ENCODE peak calls at places on chromosomes 1 and 21, in ten cellular contexts. Y is NCI-H1092 treated with DMSO at 0.1 percent for 48 hours, G is neural progenitor cell, Z is endodermal cell, U is esophagus muscularis mucosa, R is astrocyte of the spinal cord, H is heart right ventricle, W is foreskin melanocyte, I is RWPE1, T is Daoy. N is an unnamed sample.

GRCh38 chr1:54547601-54548388 is at the start of gene ACOT11:
- DNase-seq in Y (peak; percentile 85), W (no peak), R (peak; percentile 57), H (peak; percentile 85), U (no peak), G (peak; percentile 44), T (peak; percentile 62), Z (no peak), I (no peak), N (peak; percentile 65)

GRCh38 chr1:192604979-192605620 is 29.5 kb downstream of the RGS1 start:
- DNase-seq in T (no peak), Y (no peak), U (no peak), G (no peak), Z (no peak), R (no peak), W (peak; percentile 96), I (no peak), H (no peak), N (peak; percentile 31)

GRCh38 chr1:18322353-18323032 is 158.2 kb upstream of the KLHDC7A start:
- DNase-seq in R (no peak), Z (peak; percentile 88), I (no peak), W (no peak), T (peak; percentile 38), G (peak; percentile 56), Y (no peak), H (no peak), U (no peak), N (no peak)

GRCh38 chr21:34204481-34205439 is 131.4 kb downstream of the MRPS6 start:
- DNase-seq in H (no peak), W (no peak), Y (peak; percentile 98), I (no peak), G (peak; percentile 59), U (no peak), Z (no peak), T (no peak), R (peak; percentile 35), N (no peak)

GRCh38 chr1:223846668-223847007 is 891 bp upstream of the TP53BP2 start:
- DNase-seq in G (peak; percentile 43), T (peak; percentile 42), U (no peak), Y (peak; percentile 67), W (peak; percentile 37), I (no peak), H (peak; percentile 26), R (no peak), Z (peak; percentile 61), N (no peak)

GRCh38 chr21:35643176-35643575 is 417.1 kb downstream of the SETD4 start:
- DNase-seq in R (peak; percentile 13), U (peak; percentile 74), Y (no peak), I (peak; percentile 34), T (no peak), G (no peak), W (no peak), H (no peak), Z (no peak), N (no peak)

GRCh38 chr1:183025782-183026774 is 2.9 kb downstream of the LAMC1 start:
- DNase-seq in Y (no peak), I (peak; percentile 45), H (no peak), W (no peak), G (no peak), Z (no peak), R (peak; percentile 33), T (no peak), U (no peak), N (no peak)

GRCh38 chr1:17877896-17878295 is 122.8 kb downstream of the ACTL8 start:
- DNase-seq in Y (no peak), U (no peak), G (no peak), T (no peak), Z (peak; percentile 9), R (no peak), W (no peak), I (no peak), H (no peak), N (no peak)

GRCh38 chr1:244599937-244600350 is 53.0 kb upstream of the DESI2 start:
- DNase-seq in Z (no peak), H (no peak), G (no peak), T (peak; percentile 89), I (peak; percentile 94), U (no peak), W (peak; percentile 74), R (peak; percentile 97), Y (no peak), N (peak; percentile 97)

GRCh38 chr1:181141431-181141910 is 53.0 kb downstream of the IER5 start:
- DNase-seq in R (peak; percentile 80), Y (no peak), W (no peak), Z (no peak), H (no peak), I (peak; percentile 54), T (peak; percentile 74), G (no peak), U (no peak), N (no peak)

GRCh38 chr1:115976900-115977480 is 677 bp downstream of the SLC22A15 start:
- DNase-seq in U (no peak), W (no peak), Y (no peak), Z (no peak), H (no peak), T (peak; percentile 52), R (no peak), G (peak; percentile 16), I (peak; percentile 27), N (no peak)

GRCh38 chr1:183161391-183161790 is 24.7 kb upstream of the LAMC2 start:
- DNase-seq in T (no peak), W (no peak), H (no peak), G (no peak), Y (no peak), R (no peak), I (no peak), Z (no peak), U (no peak), N (no peak)

N was measured in retinal pigment epithelial cell.